ENCODE peak calls at places on chromosomes 16 and 17, in nine cellular contexts. T, J, B, Y, I, K, P, W and M are unnamed samples.

GRCh38 chr17:47279062-47279801 is 25.6 kb downstream of the ITGB3 start:
- DNase-seq in Y (no peak), K (no peak), I (peak), T (no peak), W (peak), P (no peak), B (peak), J (peak), M (no peak)

GRCh38 chr16:54647731-54648221 is 282.9 kb upstream of the IRX5 start:
- DNase-seq in T (no peak), P (no peak), B (peak), W (no peak), Y (no peak), I (no peak), J (no peak), K (no peak), M (no peak)

GRCh38 chr17:70047619-70048018 is 27.4 kb upstream of the KCNJ16 start:
- DNase-seq in J (no peak), T (no peak), Y (no peak), I (no peak), W (peak), K (no peak), B (peak), P (no peak), M (no peak)

GRCh38 chr16:88479795-88480760 is 27.0 kb downstream of the ZFPM1 start:
- DNase-seq in J (peak), B (no peak), Y (no peak), W (no peak), K (no peak), T (no peak), P (peak), I (no peak), M (no peak)

GRCh38 chr17:63454915-63455314 is 8.8 kb upstream of the CYB561 start:
- DNase-seq in Y (no peak), K (no peak), P (no peak), W (no peak), B (no peak), T (no peak), I (no peak), J (no peak), M (no peak)

GRCh38 chr16:84279871-84280270 is 14.8 kb upstream of the WFDC1 start:
- DNase-seq in B (no peak), T (no peak), J (no peak), Y (no peak), P (no peak), I (no peak), W (no peak), K (no peak), M (no peak)

GRCh38 chr16:15521390-15521757 is 87.0 kb downstream of the BMERB1 start:
- DNase-seq in T (no peak), K (no peak), P (no peak), W (no peak), B (no peak), Y (no peak), J (no peak), I (no peak), M (no peak)

GRCh38 chr16:57481421-57481820 is 4.9 kb downstream of the DOK4 start:
- DNase-seq in P (no peak), J (no peak), I (no peak), Y (no peak), W (no peak), T (no peak), B (no peak), K (no peak), M (no peak)

GRCh38 chr17:80007939-80008338 is 27.7 kb downstream of the TBC1D16 start:
- DNase-seq in Y (no peak), K (no peak), T (no peak), P (no peak), I (no peak), B (no peak), W (no peak), J (no peak), M (no peak)

GRCh38 chr16:11913425-11914079 is 2.2 kb downstream of the GSPT1 start:
- DNase-seq in P (no peak), K (no peak), T (no peak), B (no peak), Y (no peak), J (no peak), I (no peak), W (peak), M (no peak)

GRCh38 chr16:73483076-73483791 is 435.3 kb upstream of the ZFHX3 start:
- DNase-seq in K (no peak), I (no peak), P (no peak), T (no peak), Y (no peak), J (no peak), W (no peak), B (no peak), M (peak)

GRCh38 chr17:44749076-44750020 is 9.4 kb upstream of the ADAM11 start:
- DNase-seq in K (no peak), Y (no peak), B (no peak), W (no peak), I (no peak), T (no peak), P (no peak), J (no peak), M (no peak)

DNA sequence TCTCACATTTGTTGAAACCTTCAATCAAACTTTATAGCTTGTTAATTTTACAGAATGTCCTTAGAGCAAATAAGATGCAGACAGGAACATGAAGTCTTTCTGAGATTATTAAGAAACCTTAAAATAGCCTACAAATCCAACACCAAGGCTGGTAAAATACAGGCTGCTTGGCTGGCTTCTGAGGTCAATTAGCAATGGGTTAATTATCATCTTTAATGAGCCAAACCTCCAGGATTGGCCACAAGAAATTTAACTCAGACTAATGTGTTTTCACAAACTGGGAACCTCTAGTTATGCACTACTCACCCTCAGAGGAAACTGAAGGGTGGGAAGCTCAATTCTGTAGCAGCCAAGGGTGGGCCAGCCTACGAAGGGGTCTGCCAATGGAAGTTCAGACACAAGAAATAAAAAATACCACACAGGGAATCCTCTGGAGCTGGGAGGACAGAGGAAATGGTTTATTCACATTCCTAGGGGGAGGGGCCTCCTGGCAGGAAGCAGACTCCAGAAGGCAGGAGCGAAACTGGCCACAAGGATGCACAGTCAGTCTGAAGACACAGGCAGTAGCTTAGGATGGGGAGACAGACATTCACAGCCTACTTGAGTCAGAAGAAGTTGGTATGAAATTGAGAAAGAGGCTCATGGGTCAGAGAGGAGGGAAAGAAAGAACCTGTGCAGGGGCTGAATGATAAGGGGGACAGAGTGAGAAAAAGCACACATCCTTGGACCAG is 36.1 kb downstream of the HIC1 start:
- DNase-seq in B (peak), T (peak), P (no peak), K (no peak), I (peak), J (no peak), W (peak), Y (peak), M (no peak)
- TF ChIP-seq CTCF in B (peak), T (no peak), P (no peak), K (peak), I (peak), J (no peak), W (no peak), Y (no peak), M (peak)

GRCh38 chr16:6160303-6160702 is 1062.7 kb upstream of the EEF2KMT start:
- DNase-seq in K (no peak), W (no peak), P (no peak), J (no peak), T (no peak), Y (no peak), B (no peak), I (no peak), M (peak)

GRCh38 chr16:6160871-6161270 is 1063.3 kb upstream of the EEF2KMT start:
- DNase-seq in I (no peak), B (no peak), T (no peak), P (no peak), K (no peak), J (no peak), W (no peak), Y (no peak), M (peak)

GRCh38 chr16:6170022-6170421 is 1072.4 kb upstream of the EEF2KMT start:
- DNase-seq in T (no peak), J (no peak), B (no peak), I (no peak), P (no peak), W (no peak), K (no peak), Y (no peak), M (no peak)

GRCh38 chr16:6165330-6165984 is 1067.9 kb upstream of the EEF2KMT start:
- DNase-seq in P (no peak), K (no peak), Y (no peak), J (no peak), T (no peak), B (no peak), I (no peak), W (peak), M (no peak)
- TF ChIP-seq CTCF in P (no peak), K (peak), Y (peak), J (no peak), T (peak), B (no peak), I (no peak), W (no peak), M (no peak)

DNA sequence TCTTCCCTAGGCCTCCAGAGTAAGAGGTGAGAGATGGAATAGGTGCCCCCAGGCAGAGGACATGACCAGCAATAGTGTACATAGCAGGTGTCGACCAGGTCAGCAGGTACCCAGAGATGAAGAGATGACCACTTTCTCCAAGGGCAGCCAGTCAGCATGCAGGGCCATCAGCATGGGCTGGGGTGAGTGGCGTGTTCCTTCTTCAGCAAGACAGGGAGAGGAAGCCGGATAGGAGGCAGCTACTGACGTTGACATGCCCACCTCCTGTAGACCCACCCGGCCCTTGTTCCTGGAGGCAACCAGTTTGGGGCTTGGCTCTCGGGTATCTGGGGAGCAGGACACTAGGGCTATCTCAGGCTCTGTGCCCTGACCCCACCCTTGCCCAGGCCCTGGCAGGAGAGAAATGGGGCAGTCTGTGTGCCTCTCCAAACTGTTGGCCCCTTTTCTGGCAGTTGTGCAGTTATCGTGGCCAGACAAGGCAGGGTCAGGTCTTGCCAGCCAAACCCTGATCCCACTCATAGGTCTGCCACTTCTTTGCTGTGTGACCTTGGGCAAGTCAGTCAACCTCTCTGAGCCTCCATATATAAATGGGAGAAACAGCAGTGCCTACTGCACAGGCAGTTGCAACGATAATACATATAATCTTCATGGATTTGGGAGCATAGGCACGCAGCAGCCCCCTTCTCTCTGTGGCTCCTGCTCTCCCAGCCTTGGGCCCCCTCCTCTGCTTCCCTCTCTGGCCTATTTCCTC is 1.4 kb upstream of the NDRG4 start:
- DNase-seq in J (no peak), K (no peak), W (no peak), P (no peak), Y (no peak), I (no peak), T (no peak), B (no peak), M (no peak)
- TF ChIP-seq CTCF in J (no peak), K (no peak), W (no peak), P (no peak), Y (no peak), I (no peak), T (no peak), B (no peak), M (no peak)

GRCh38 chr17:57085448-57086068 is 512 bp downstream of the AKAP1 start:
- DNase-seq in T (peak), B (peak), W (peak), I (no peak), P (peak), Y (peak), J (peak), K (peak), M (no peak)
- TF ChIP-seq CTCF in T (no peak), B (peak), W (peak), I (peak), P (no peak), Y (no peak), J (peak), K (peak), M (peak)